ENCODE peak calls at places on chromosome 9, in five cellular contexts. U, D, W, M and P are unnamed samples.
A peak's percentile ranks its signal among the peaks of the same experiment; 100 is the strongest.

GRCh38 chr9:95507456-95508241 is 9.1 kb downstream of the PTCH1 start:
- DNase-seq in U (no peak), D (no peak), W (no peak), M (peak; percentile 87), P (peak; percentile 72)

GRCh38 chr9:2157277-2158105 is 142.3 kb downstream of the SMARCA2 start:
- DNase-seq in U (no peak), D (no peak), W (peak; percentile 66), M (no peak), P (peak; percentile 84)

GRCh38 chr9:90259302-90260246 is 383.1 kb downstream of the DIRAS2 start:
- DNase-seq in U (no peak), D (no peak), W (no peak), M (no peak), P (no peak)

GRCh38 chr9:7212101-7212500 is 454.3 kb downstream of the KDM4C start:
- DNase-seq in U (no peak), D (no peak), W (no peak), M (no peak), P (no peak)

GRCh38 chr9:98356326-98356725 is 100.9 kb upstream of the TBC1D2 start:
- DNase-seq in U (no peak), D (no peak), W (no peak), M (no peak), P (no peak)

GRCh38 chr9:96006961-96007360 is 131.5 kb downstream of the ERCC6L2 start:
- DNase-seq in U (no peak), D (no peak), W (peak; percentile 43), M (no peak), P (no peak)

GRCh38 chr9:12464910-12465512 is 228.2 kb upstream of the TYRP1 start:
- DNase-seq in U (no peak), D (no peak), W (peak; percentile 2), M (no peak), P (peak; percentile 26)

GRCh38 chr9:755454-756381 is 85.8 kb upstream of the DMRT1 start:
- DNase-seq in U (no peak), D (no peak), W (peak; percentile 86), M (peak; percentile 74), P (peak; percentile 62)

GRCh38 chr9:94654165-94654894 is 15.0 kb upstream of the FBP1 start:
- DNase-seq in U (no peak), D (no peak), W (no peak), M (no peak), P (peak; percentile 30)

GRCh38 chr9:38017149-38017884 is 51.7 kb downstream of the SHB start:
- DNase-seq in U (no peak), D (no peak), W (peak; percentile 54), M (no peak), P (peak; percentile 59)
- TF ChIP-seq CTCF in U (no peak), D (peak; percentile 74), W (peak; percentile 42), M (no peak), P (peak; percentile 47)

DNA sequence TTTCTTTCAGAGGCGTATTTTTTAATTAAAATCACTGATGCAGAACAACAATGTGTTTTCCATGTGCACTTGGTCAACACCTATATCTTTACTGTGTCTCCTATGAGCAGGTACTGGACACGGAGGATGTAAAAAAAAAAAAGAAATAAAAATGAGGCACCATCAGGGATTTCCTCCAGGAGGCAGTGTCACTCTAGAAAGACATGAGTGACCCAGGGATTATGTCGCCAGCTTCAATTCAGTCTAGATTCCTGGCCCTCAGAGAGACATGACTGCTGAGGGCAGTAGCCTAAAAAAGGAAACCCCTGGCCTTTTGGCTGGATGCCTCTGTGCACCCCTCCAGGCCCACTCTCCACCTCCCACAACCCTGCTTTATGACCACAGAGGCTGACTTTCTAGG is 18.3 kb upstream of the IL33 start:
- DNase-seq in U (no peak), D (no peak), W (peak; percentile 4), M (no peak), P (peak; percentile 40)
- TF ChIP-seq CTCF in U (no peak), D (no peak), W (peak; percentile 45), M (no peak), P (peak; percentile 27)

GRCh38 chr9:132694144-132694543 is 23.9 kb downstream of the GTF3C4 start:
- DNase-seq in U (no peak), D (no peak), W (peak; percentile 7), M (no peak), P (peak; percentile 52)
- TF ChIP-seq CTCF in U (no peak), D (peak; percentile 5), W (peak; percentile 21), M (no peak), P (peak; percentile 30)

GRCh38 chr9:121929893-121930875 is 162.9 kb downstream of the TTLL11 start:
- DNase-seq in U (no peak), D (no peak), W (no peak), M (no peak), P (no peak)
- TF ChIP-seq CTCF in U (no peak), D (no peak), W (peak; percentile 54), M (no peak), P (no peak)

DNA sequence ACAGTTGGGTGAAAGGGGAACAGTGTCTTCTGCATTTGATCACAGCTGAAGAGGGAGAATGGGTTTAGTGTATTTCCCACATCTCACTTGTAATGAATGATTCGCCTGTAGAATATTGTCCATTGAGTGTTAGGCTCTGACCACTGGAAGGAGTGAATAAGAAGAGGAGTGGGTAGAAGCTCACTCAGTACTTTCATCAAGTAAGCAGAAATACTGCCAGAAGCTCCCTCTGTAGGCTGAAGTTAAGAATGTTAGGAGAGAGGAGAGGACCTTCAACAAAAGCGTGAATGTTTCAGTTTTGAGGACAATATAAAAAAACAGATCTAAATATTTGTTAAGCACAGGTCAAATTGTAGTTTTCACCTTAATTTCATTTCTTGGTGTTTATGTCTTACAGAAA is 27.5 kb downstream of the FSD1L start:
- DNase-seq in U (no peak), D (no peak), W (peak; percentile 38), M (no peak), P (peak; percentile 27)
- TF ChIP-seq CTCF in U (no peak), D (peak; percentile 30), W (peak; percentile 57), M (no peak), P (peak; percentile 45)

GRCh38 chr9:137772281-137772873 is 105.2 kb upstream of the CACNA1B start:
- DNase-seq in U (no peak), D (no peak), W (no peak), M (no peak), P (no peak)
- TF ChIP-seq CTCF in U (no peak), D (no peak), W (peak; percentile 49), M (no peak), P (peak; percentile 11)

GRCh38 chr9:20044686-20045085 is 255.8 kb upstream of the SLC24A2 start:
- DNase-seq in U (no peak), D (no peak), W (peak; percentile 40), M (no peak), P (peak; percentile 48)
- TF ChIP-seq CTCF in U (no peak), D (no peak), W (no peak), M (no peak), P (no peak)

GRCh38 chr9:81552571-81552970 is 136.8 kb downstream of the TLE1 start:
- DNase-seq in U (no peak), D (no peak), W (no peak), M (no peak), P (no peak)

GRCh38 chr9:81546498-81546897 is 142.8 kb downstream of the TLE1 start:
- DNase-seq in U (no peak), D (no peak), W (no peak), M (no peak), P (no peak)

GRCh38 chr9:81548911-81549310 is 140.4 kb downstream of the TLE1 start:
- DNase-seq in U (no peak), D (no peak), W (no peak), M (no peak), P (no peak)

GRCh38 chr9:81549500-81550206 is 139.7 kb downstream of the TLE1 start:
- DNase-seq in U (no peak), D (no peak), W (no peak), M (no peak), P (no peak)

DNA sequence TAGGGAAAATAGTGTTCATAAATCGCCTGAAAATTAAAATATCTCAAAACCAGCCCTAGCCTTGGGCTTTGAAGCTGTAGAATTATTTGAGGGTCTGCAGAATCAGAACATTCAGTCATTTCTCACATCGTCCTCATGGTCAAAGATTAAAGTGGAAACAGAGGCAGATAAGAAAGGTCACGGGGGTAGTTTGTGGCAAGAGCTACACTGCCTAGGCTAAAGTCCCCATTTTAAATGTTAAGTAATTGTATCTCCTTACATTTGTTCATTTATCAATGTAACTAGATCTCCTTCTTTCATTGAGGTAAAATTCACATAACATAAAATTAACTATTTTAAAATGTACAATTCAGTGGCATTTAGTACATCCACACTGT is 139.2 kb downstream of the TLE1 start:
- DNase-seq in U (no peak), D (no peak), W (no peak), M (no peak), P (no peak)
- TF ChIP-seq CTCF in U (no peak), D (no peak), W (no peak), M (no peak), P (no peak)

GRCh38 chr9:131469369-131469768 is 33.3 kb upstream of the POMT1 start:
- DNase-seq in U (no peak), D (no peak), W (no peak), M (peak; percentile 59), P (no peak)
- TF ChIP-seq CTCF in U (no peak), D (no peak), W (no peak), M (no peak), P (no peak)

DNA sequence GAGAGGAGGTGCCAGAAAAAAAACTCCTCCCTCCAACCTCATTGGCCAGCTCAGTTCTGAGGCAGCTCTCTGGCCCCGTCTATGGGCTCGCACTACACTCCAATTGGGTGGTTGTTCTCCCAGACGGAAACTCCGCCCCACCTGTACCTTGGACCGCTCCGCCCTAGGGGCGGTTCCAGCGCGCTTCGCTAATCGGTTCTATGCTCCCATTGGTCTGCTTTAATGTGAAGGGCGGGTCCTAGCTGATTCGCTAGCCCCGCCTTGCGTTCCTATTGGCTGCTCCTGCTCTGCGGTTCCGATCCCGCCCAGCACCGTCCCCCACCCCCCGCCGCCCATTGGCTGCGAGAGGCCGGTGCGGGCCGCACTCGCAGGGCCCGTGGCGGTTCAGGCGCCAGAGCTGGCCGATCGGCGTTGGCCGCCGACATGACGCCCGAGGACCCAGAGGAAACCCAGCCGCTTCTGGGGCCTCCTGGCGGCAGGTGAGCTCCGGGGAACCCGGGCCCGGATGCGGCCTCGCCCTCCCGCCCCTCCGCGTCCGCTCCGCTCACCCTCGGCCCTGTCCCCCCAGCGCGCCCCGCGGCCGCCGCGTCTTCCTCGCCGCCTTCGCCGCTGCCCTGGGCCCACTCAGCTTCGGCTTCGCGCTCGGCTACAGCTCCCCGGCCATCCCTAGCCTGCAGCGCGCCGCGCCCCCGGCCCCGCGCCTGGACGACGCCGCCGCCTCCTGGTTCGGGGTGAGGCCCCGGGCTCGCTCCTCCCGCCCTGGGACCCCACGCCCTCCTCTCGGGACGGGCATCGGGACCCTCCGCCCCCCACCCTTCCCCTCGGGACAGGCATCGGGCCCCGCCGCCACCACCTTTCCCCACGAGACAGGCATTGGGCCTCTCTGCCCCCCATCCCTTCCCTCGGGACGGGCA is at the start of gene SLC2A8:
- DNase-seq in U (peak; percentile 78), D (peak; percentile 98), W (peak; percentile 99), M (peak; percentile 99), P (peak; percentile 100)
- TF ChIP-seq CTCF in U (no peak), D (no peak), W (no peak), M (no peak), P (peak; percentile 15)